ENCODE peak calls at places on chromosomes 13 and 19, in eight cellular contexts. One of them, this sample, is unnamed. For H3K36me3, the result is how much of the 10 kb centered on the place peaks cover.

GRCh38 chr13:95714142-95714832 is 37.3 kb downstream of the DNAJC3 start:
- DNase-seq in cardiac muscle cell: peak
- DNase-seq in ovary: no peak
- DNase-seq in HCT116: no peak
- DNase-seq in pancreas: no peak
- DNase-seq in mammary epithelial cell: peak
- DNase-seq in MM.1S: peak
- DNase-seq in BJ: peak
- DNase-seq in this sample: no peak

GRCh38 chr19:23002690-23003422 is at the start of gene ZNF728:
- DNase-seq in cardiac muscle cell: peak
- DNase-seq in pancreas: peak
- DNase-seq in MM.1S: no peak
- DNase-seq in BJ: no peak
- DNase-seq in HCT116: no peak
- DNase-seq in ovary: peak
- DNase-seq in mammary epithelial cell: no peak
- DNase-seq in this sample: no peak

GRCh38 chr13:112693831-112694497 is 4.1 kb downstream of the ATP11A start:
- DNase-seq in mammary epithelial cell: peak
- DNase-seq in MM.1S: peak
- DNase-seq in HCT116: no peak
- DNase-seq in ovary: no peak
- DNase-seq in BJ: peak
- DNase-seq in cardiac muscle cell: peak
- DNase-seq in pancreas: no peak
- DNase-seq in this sample: no peak

GRCh38 chr13:24865158-24865557 is 101.2 kb downstream of the RNF17 start:
- DNase-seq in cardiac muscle cell: peak
- DNase-seq in BJ: no peak
- DNase-seq in pancreas: no peak
- DNase-seq in ovary: no peak
- DNase-seq in HCT116: no peak
- DNase-seq in mammary epithelial cell: no peak
- DNase-seq in MM.1S: no peak
- DNase-seq in this sample: no peak

GRCh38 chr13:40589285-40590109 is 76.9 kb downstream of the FOXO1 start:
- DNase-seq in MM.1S: peak
- DNase-seq in ovary: no peak
- DNase-seq in pancreas: no peak
- DNase-seq in BJ: no peak
- DNase-seq in mammary epithelial cell: peak
- DNase-seq in HCT116: no peak
- DNase-seq in cardiac muscle cell: peak
- DNase-seq in this sample: peak

GRCh38 chr19:55341191-55342043 is 1.7 kb downstream of the KMT5C start:
- DNase-seq in HCT116: peak
- DNase-seq in cardiac muscle cell: peak
- DNase-seq in MM.1S: peak
- DNase-seq in ovary: peak
- DNase-seq in mammary epithelial cell: peak
- DNase-seq in BJ: no peak
- DNase-seq in pancreas: peak
- DNase-seq in this sample: peak

GRCh38 chr13:20398459-20398858 is 127.2 kb downstream of the CRYL1 start:
- DNase-seq in ovary: no peak
- DNase-seq in pancreas: no peak
- DNase-seq in cardiac muscle cell: no peak
- DNase-seq in HCT116: no peak
- DNase-seq in mammary epithelial cell: no peak
- DNase-seq in BJ: no peak
- DNase-seq in MM.1S: no peak
- DNase-seq in this sample: no peak

GRCh38 chr19:41845051-41845590 is 279 bp downstream of the DMRTC2 start:
- DNase-seq in MM.1S: no peak
- DNase-seq in mammary epithelial cell: no peak
- DNase-seq in cardiac muscle cell: no peak
- DNase-seq in HCT116: no peak
- DNase-seq in pancreas: no peak
- DNase-seq in ovary: no peak
- DNase-seq in BJ: no peak
- DNase-seq in this sample: no peak

GRCh38 chr19:6250909-6251308 is 28.9 kb downstream of the MLLT1 start:
- DNase-seq in mammary epithelial cell: no peak
- DNase-seq in MM.1S: no peak
- DNase-seq in cardiac muscle cell: no peak
- DNase-seq in ovary: no peak
- DNase-seq in BJ: no peak
- DNase-seq in pancreas: no peak
- DNase-seq in HCT116: no peak
- DNase-seq in this sample: no peak

GRCh38 chr13:55302568-55302967 is 1838.2 kb upstream of the PRR20A start:
- DNase-seq in HCT116: no peak
- DNase-seq in pancreas: no peak
- DNase-seq in ovary: no peak
- DNase-seq in MM.1S: no peak
- DNase-seq in mammary epithelial cell: no peak
- DNase-seq in BJ: no peak
- DNase-seq in cardiac muscle cell: no peak
- DNase-seq in this sample: no peak

GRCh38 chr13:71867101-71867814 is at the start of gene DACH1:
- DNase-seq in mammary epithelial cell: peak
- DNase-seq in BJ: no peak
- DNase-seq in cardiac muscle cell: peak
- DNase-seq in MM.1S: peak
- DNase-seq in ovary: no peak
- DNase-seq in pancreas: peak
- DNase-seq in HCT116: no peak
- DNase-seq in this sample: no peak

GRCh38 chr13:42574435-42575311 is 721 bp downstream of the TNFSF11 start:
- DNase-seq in mammary epithelial cell: no peak
- DNase-seq in pancreas: no peak
- DNase-seq in BJ: no peak
- DNase-seq in HCT116: no peak
- DNase-seq in MM.1S: no peak
- DNase-seq in cardiac muscle cell: peak
- DNase-seq in ovary: no peak
- DNase-seq in this sample: peak

GRCh38 chr13:86402500-86402899 is 603.3 kb upstream of the SLITRK6 start:
- DNase-seq in cardiac muscle cell: no peak
- DNase-seq in MM.1S: peak
- DNase-seq in mammary epithelial cell: no peak
- DNase-seq in HCT116: no peak
- DNase-seq in pancreas: no peak
- DNase-seq in ovary: no peak
- DNase-seq in BJ: no peak
- DNase-seq in this sample: no peak

GRCh38 chr13:24159921-24160324 is 597 bp upstream of the SPATA13 start:
- DNase-seq in ovary: peak
- DNase-seq in BJ: no peak
- DNase-seq in mammary epithelial cell: no peak
- DNase-seq in pancreas: no peak
- DNase-seq in MM.1S: no peak
- DNase-seq in cardiac muscle cell: no peak
- DNase-seq in HCT116: no peak
- DNase-seq in this sample: no peak

GRCh38 chr13:114286808-114287207 is 5.4 kb downstream of the UPF3A start:
- DNase-seq in MM.1S: no peak
- DNase-seq in BJ: no peak
- DNase-seq in mammary epithelial cell: no peak
- DNase-seq in ovary: no peak
- DNase-seq in cardiac muscle cell: no peak
- DNase-seq in pancreas: no peak
- DNase-seq in HCT116: no peak
- DNase-seq in this sample: no peak

GRCh38 chr19:1255186-1256161 is 7.1 kb downstream of the MIDN start:
- DNase-seq in HCT116: no peak
- DNase-seq in ovary: no peak
- DNase-seq in mammary epithelial cell: no peak
- DNase-seq in MM.1S: no peak
- DNase-seq in cardiac muscle cell: no peak
- DNase-seq in pancreas: peak
- DNase-seq in BJ: no peak
- DNase-seq in this sample: no peak

GRCh38 chr13:43085545-43085944 is 62.2 kb downstream of the DNAJC15 start:
- DNase-seq in mammary epithelial cell: peak
- DNase-seq in pancreas: no peak
- DNase-seq in cardiac muscle cell: peak
- DNase-seq in ovary: no peak
- DNase-seq in BJ: no peak
- DNase-seq in MM.1S: no peak
- DNase-seq in HCT116: peak
- DNase-seq in this sample: no peak

GRCh38 chr19:7267792-7268736 is 26.1 kb downstream of the INSR start:
- DNase-seq in pancreas: no peak
- DNase-seq in cardiac muscle cell: no peak
- DNase-seq in BJ: no peak
- DNase-seq in ovary: no peak
- DNase-seq in MM.1S: no peak
- DNase-seq in HCT116: no peak
- DNase-seq in mammary epithelial cell: no peak
- DNase-seq in this sample: no peak

GRCh38 chr19:12773571-12773970 is 1.8 kb downstream of the HOOK2 start:
- DNase-seq in pancreas: no peak
- DNase-seq in mammary epithelial cell: peak
- DNase-seq in cardiac muscle cell: no peak
- DNase-seq in ovary: no peak
- DNase-seq in BJ: no peak
- DNase-seq in MM.1S: peak
- DNase-seq in HCT116: no peak
- DNase-seq in this sample: no peak

GRCh38 chr19:28224441-28224840 is 988.5 kb downstream of the UQCRFS1 start:
- DNase-seq in ovary: no peak
- DNase-seq in BJ: no peak
- DNase-seq in HCT116: no peak
- DNase-seq in pancreas: no peak
- DNase-seq in cardiac muscle cell: no peak
- DNase-seq in MM.1S: no peak
- DNase-seq in mammary epithelial cell: no peak
- DNase-seq in this sample: no peak

GRCh38 chr13:50197705-50198104 is 182.5 kb downstream of the KCNRG start:
- DNase-seq in HCT116: no peak
- DNase-seq in MM.1S: no peak
- DNase-seq in mammary epithelial cell: no peak
- DNase-seq in pancreas: no peak
- DNase-seq in ovary: no peak
- DNase-seq in BJ: no peak
- DNase-seq in cardiac muscle cell: peak
- DNase-seq in this sample: no peak

GRCh38 chr13:66353664-66354063 is 876.5 kb downstream of the PCDH9 start:
- DNase-seq in BJ: no peak
- DNase-seq in MM.1S: no peak
- DNase-seq in ovary: no peak
- DNase-seq in mammary epithelial cell: no peak
- DNase-seq in cardiac muscle cell: peak
- DNase-seq in HCT116: no peak
- DNase-seq in pancreas: no peak
- DNase-seq in this sample: no peak

DNA sequence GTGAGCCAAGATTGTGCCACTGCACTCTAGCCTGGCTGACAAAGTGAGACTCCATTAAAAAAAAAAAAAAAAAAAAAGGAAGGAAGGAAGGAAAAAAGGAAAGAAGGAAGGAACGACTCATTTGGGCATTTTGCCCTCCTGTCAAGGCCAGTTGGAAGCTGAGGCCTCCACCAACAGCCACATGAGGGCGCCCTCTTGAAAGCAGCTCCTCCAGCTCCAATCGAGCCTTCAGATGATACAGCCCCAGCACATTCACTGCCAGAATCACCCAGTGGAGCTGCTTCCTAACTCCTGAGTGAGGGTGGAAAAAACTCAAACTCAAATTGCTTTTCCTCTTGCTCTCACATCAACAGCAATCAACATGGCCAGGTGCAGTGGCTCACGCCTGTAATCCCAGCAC is 40.9 kb downstream of the GNG7 start:
- DNase-seq in ovary: no peak
- DNase-seq in MM.1S: no peak
- DNase-seq in pancreas: no peak
- DNase-seq in cardiac muscle cell: no peak
- DNase-seq in mammary epithelial cell: no peak
- DNase-seq in HCT116: peak
- DNase-seq in BJ: no peak
- DNase-seq in this sample: no peak
- TF ChIP-seq CTCF in ovary: no peak
- TF ChIP-seq CTCF in MM.1S: peak
- TF ChIP-seq CTCF in pancreas: no peak
- TF ChIP-seq CTCF in cardiac muscle cell: no peak
- TF ChIP-seq CTCF in mammary epithelial cell: peak
- TF ChIP-seq CTCF in HCT116: peak
- TF ChIP-seq CTCF in BJ: no peak
- TF ChIP-seq CTCF in this sample: peak

GRCh38 chr13:75481176-75482069 is 546 bp downstream of the TBC1D4 start:
- DNase-seq in MM.1S: peak
- DNase-seq in pancreas: peak
- DNase-seq in HCT116: no peak
- DNase-seq in ovary: peak
- DNase-seq in cardiac muscle cell: peak
- DNase-seq in BJ: no peak
- DNase-seq in mammary epithelial cell: peak
- DNase-seq in this sample: peak
- H3K4me3 ChIP-seq in MM.1S: peak
- H3K4me3 ChIP-seq in pancreas: peak
- H3K4me3 ChIP-seq in HCT116: peak
- H3K4me3 ChIP-seq in ovary: peak
- H3K4me3 ChIP-seq in cardiac muscle cell: peak
- H3K4me3 ChIP-seq in BJ: peak
- H3K4me3 ChIP-seq in mammary epithelial cell: peak
- H3K4me3 ChIP-seq in this sample: peak

GRCh38 chr19:39386557-39386956 is 4.3 kb downstream of the PAF1 start:
- DNase-seq in mammary epithelial cell: no peak
- DNase-seq in ovary: no peak
- DNase-seq in cardiac muscle cell: no peak
- DNase-seq in pancreas: no peak
- DNase-seq in BJ: no peak
- DNase-seq in HCT116: no peak
- DNase-seq in MM.1S: no peak
- DNase-seq in this sample: no peak
- H3K36me3 ChIP-seq in mammary epithelial cell: under half
- H3K36me3 ChIP-seq in ovary: under half
- H3K36me3 ChIP-seq in cardiac muscle cell: half or more
- H3K36me3 ChIP-seq in pancreas: under half
- H3K36me3 ChIP-seq in BJ: under half
- H3K36me3 ChIP-seq in HCT116: under half
- H3K36me3 ChIP-seq in MM.1S: under half
- H3K36me3 ChIP-seq in this sample: under half

DNA sequence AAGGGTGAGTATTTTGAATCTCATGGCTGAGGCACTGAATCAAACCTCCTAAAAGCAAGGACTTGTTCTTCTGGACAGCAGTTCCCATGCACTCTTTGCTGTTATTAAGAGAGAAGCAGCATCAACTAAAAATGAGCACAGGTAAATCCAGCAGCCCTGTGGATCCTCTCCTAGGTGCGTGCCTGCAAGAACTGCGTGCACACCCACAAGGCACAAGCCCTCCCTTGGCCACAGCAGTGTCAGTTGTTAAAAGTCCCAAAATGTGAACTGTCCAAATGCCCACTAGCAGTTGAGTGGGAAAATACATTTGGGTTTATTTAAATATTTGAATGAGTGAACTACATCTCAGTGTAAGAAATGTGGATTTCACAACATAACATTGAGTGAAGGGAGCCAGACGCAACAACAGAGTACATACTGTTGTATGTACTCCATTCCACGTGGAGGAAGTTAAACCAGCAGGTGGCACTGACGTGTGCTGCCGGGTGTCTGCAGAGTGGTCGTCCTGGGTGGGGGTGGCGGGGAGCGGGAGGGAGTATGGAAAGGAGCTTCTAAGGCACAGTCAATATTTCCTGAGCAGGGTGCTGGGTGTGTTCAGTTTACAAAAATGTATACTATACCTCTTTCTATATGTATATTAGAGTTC is 266.4 kb downstream of the NALCN start:
- DNase-seq in ovary: no peak
- DNase-seq in BJ: no peak
- DNase-seq in cardiac muscle cell: peak
- DNase-seq in mammary epithelial cell: peak
- DNase-seq in MM.1S: no peak
- DNase-seq in HCT116: no peak
- DNase-seq in pancreas: no peak
- DNase-seq in this sample: no peak
- TF ChIP-seq CTCF in ovary: no peak
- TF ChIP-seq CTCF in BJ: peak
- TF ChIP-seq CTCF in cardiac muscle cell: peak
- TF ChIP-seq CTCF in mammary epithelial cell: peak
- TF ChIP-seq CTCF in MM.1S: peak
- TF ChIP-seq CTCF in HCT116: peak
- TF ChIP-seq CTCF in pancreas: no peak
- TF ChIP-seq CTCF in this sample: peak